ENCODE peak calls at places on chromosomes 6 and 20, in eight cellular contexts. One of them, this sample, is unnamed.

GRCh38 chr6:99189823-99190721 is 159.4 kb downstream of the FAXC start:
- DNase-seq in breast epithelium: no peak
- DNase-seq in psoas muscle: no peak
- DNase-seq in GM12865: peak
- DNase-seq in OCI-LY7: no peak
- DNase-seq in B cell: no peak
- DNase-seq in GM13977: peak
- DNase-seq in foreskin fibroblast: no peak
- DNase-seq in this sample: peak

GRCh38 chr6:135869857-135870256 is 18.4 kb downstream of the PDE7B start:
- DNase-seq in breast epithelium: no peak
- DNase-seq in psoas muscle: no peak
- DNase-seq in GM12865: no peak
- DNase-seq in OCI-LY7: no peak
- DNase-seq in B cell: no peak
- DNase-seq in GM13977: no peak
- DNase-seq in foreskin fibroblast: no peak
- DNase-seq in this sample: no peak

GRCh38 chr20:8652396-8652795 is 416.5 kb upstream of the PLCB4 start:
- DNase-seq in breast epithelium: no peak
- DNase-seq in psoas muscle: no peak
- DNase-seq in GM12865: no peak
- DNase-seq in OCI-LY7: no peak
- DNase-seq in B cell: no peak
- DNase-seq in GM13977: no peak
- DNase-seq in foreskin fibroblast: no peak
- DNase-seq in this sample: no peak

GRCh38 chr6:38404355-38404754 is 235.4 kb downstream of the BTBD9 start:
- DNase-seq in breast epithelium: no peak
- DNase-seq in psoas muscle: no peak
- DNase-seq in GM12865: peak
- DNase-seq in OCI-LY7: peak
- DNase-seq in B cell: no peak
- DNase-seq in GM13977: no peak
- DNase-seq in foreskin fibroblast: no peak
- DNase-seq in this sample: no peak

GRCh38 chr20:63006611-63007471 is at the start of gene BHLHE23:
- DNase-seq in breast epithelium: no peak
- DNase-seq in psoas muscle: no peak
- DNase-seq in GM12865: no peak
- DNase-seq in OCI-LY7: no peak
- DNase-seq in B cell: peak
- DNase-seq in GM13977: peak
- DNase-seq in foreskin fibroblast: no peak
- DNase-seq in this sample: peak

GRCh38 chr20:33788351-33789049 is 22.6 kb upstream of the CHMP4B start:
- DNase-seq in breast epithelium: peak
- DNase-seq in psoas muscle: peak
- DNase-seq in GM12865: no peak
- DNase-seq in OCI-LY7: no peak
- DNase-seq in B cell: peak
- DNase-seq in GM13977: no peak
- DNase-seq in foreskin fibroblast: no peak
- DNase-seq in this sample: no peak

GRCh38 chr20:36542019-36542488 is 735 bp downstream of the MYL9 start:
- DNase-seq in breast epithelium: no peak
- DNase-seq in psoas muscle: peak
- DNase-seq in GM12865: no peak
- DNase-seq in OCI-LY7: no peak
- DNase-seq in B cell: no peak
- DNase-seq in GM13977: no peak
- DNase-seq in foreskin fibroblast: peak
- DNase-seq in this sample: no peak

GRCh38 chr6:73739097-73739496 is 43.1 kb downstream of the CD109 start:
- DNase-seq in breast epithelium: no peak
- DNase-seq in psoas muscle: no peak
- DNase-seq in GM12865: peak
- DNase-seq in OCI-LY7: peak
- DNase-seq in B cell: peak
- DNase-seq in GM13977: peak
- DNase-seq in foreskin fibroblast: peak
- DNase-seq in this sample: peak

GRCh38 chr20:3082306-3082951 is 2.1 kb downstream of the AVP start:
- DNase-seq in breast epithelium: no peak
- DNase-seq in psoas muscle: no peak
- DNase-seq in GM12865: no peak
- DNase-seq in OCI-LY7: no peak
- DNase-seq in B cell: peak
- DNase-seq in GM13977: no peak
- DNase-seq in foreskin fibroblast: no peak
- DNase-seq in this sample: no peak

GRCh38 chr6:28589234-28589951 is 63.7 kb downstream of the GPX5 start:
- DNase-seq in breast epithelium: no peak
- DNase-seq in psoas muscle: no peak
- DNase-seq in GM12865: peak
- DNase-seq in OCI-LY7: peak
- DNase-seq in B cell: no peak
- DNase-seq in GM13977: peak
- DNase-seq in foreskin fibroblast: peak
- DNase-seq in this sample: peak

GRCh38 chr20:56437196-56437960 is 25.3 kb downstream of the CASS4 start:
- DNase-seq in breast epithelium: no peak
- DNase-seq in psoas muscle: no peak
- DNase-seq in GM12865: no peak
- DNase-seq in OCI-LY7: no peak
- DNase-seq in B cell: no peak
- DNase-seq in GM13977: no peak
- DNase-seq in foreskin fibroblast: no peak
- DNase-seq in this sample: no peak

GRCh38 chr6:43331876-43332275 is 23.2 kb upstream of the CRIP3 start:
- DNase-seq in breast epithelium: no peak
- DNase-seq in psoas muscle: no peak
- DNase-seq in GM12865: no peak
- DNase-seq in OCI-LY7: no peak
- DNase-seq in B cell: no peak
- DNase-seq in GM13977: no peak
- DNase-seq in foreskin fibroblast: no peak
- DNase-seq in this sample: no peak

GRCh38 chr6:108592371-108593337 is 31.9 kb downstream of the FOXO3 start:
- DNase-seq in breast epithelium: peak
- DNase-seq in psoas muscle: peak
- DNase-seq in GM12865: peak
- DNase-seq in OCI-LY7: peak
- DNase-seq in B cell: peak
- DNase-seq in GM13977: peak
- DNase-seq in foreskin fibroblast: peak
- DNase-seq in this sample: no peak

GRCh38 chr20:32432277-32432676 is 74.1 kb downstream of the ASXL1 start:
- DNase-seq in breast epithelium: no peak
- DNase-seq in psoas muscle: no peak
- DNase-seq in GM12865: no peak
- DNase-seq in OCI-LY7: no peak
- DNase-seq in B cell: peak
- DNase-seq in GM13977: peak
- DNase-seq in foreskin fibroblast: no peak
- DNase-seq in this sample: no peak

GRCh38 chr20:44748005-44748370 is 2.3 kb downstream of the KCNK15 start:
- DNase-seq in breast epithelium: no peak
- DNase-seq in psoas muscle: peak
- DNase-seq in GM12865: no peak
- DNase-seq in OCI-LY7: no peak
- DNase-seq in B cell: no peak
- DNase-seq in GM13977: no peak
- DNase-seq in foreskin fibroblast: no peak
- DNase-seq in this sample: no peak

GRCh38 chr6:22072939-22073338 is 223.9 kb downstream of the PRL start:
- DNase-seq in breast epithelium: no peak
- DNase-seq in psoas muscle: no peak
- DNase-seq in GM12865: no peak
- DNase-seq in OCI-LY7: no peak
- DNase-seq in B cell: no peak
- DNase-seq in GM13977: no peak
- DNase-seq in foreskin fibroblast: no peak
- DNase-seq in this sample: no peak

GRCh38 chr6:46914279-46914810 is 7.4 kb downstream of the ADGRF5 start:
- DNase-seq in breast epithelium: no peak
- DNase-seq in psoas muscle: no peak
- DNase-seq in GM12865: no peak
- DNase-seq in OCI-LY7: no peak
- DNase-seq in B cell: no peak
- DNase-seq in GM13977: no peak
- DNase-seq in foreskin fibroblast: no peak
- DNase-seq in this sample: no peak

GRCh38 chr6:159595173-159595572 is 97.9 kb downstream of the SOD2 start:
- DNase-seq in breast epithelium: no peak
- DNase-seq in psoas muscle: no peak
- DNase-seq in GM12865: no peak
- DNase-seq in OCI-LY7: no peak
- DNase-seq in B cell: no peak
- DNase-seq in GM13977: no peak
- DNase-seq in foreskin fibroblast: peak
- DNase-seq in this sample: no peak

GRCh38 chr6:3383525-3383924 is 73.3 kb downstream of the SLC22A23 start:
- DNase-seq in breast epithelium: no peak
- DNase-seq in psoas muscle: no peak
- DNase-seq in GM12865: peak
- DNase-seq in OCI-LY7: no peak
- DNase-seq in B cell: no peak
- DNase-seq in GM13977: peak
- DNase-seq in foreskin fibroblast: peak
- DNase-seq in this sample: peak

GRCh38 chr6:90179190-90180169 is 117.2 kb downstream of the BACH2 start:
- DNase-seq in breast epithelium: no peak
- DNase-seq in psoas muscle: no peak
- DNase-seq in GM12865: peak
- DNase-seq in OCI-LY7: no peak
- DNase-seq in B cell: no peak
- DNase-seq in GM13977: no peak
- DNase-seq in foreskin fibroblast: no peak
- DNase-seq in this sample: no peak

GRCh38 chr20:10492844-10493243 is 57.7 kb downstream of the SLX4IP start:
- DNase-seq in breast epithelium: no peak
- DNase-seq in psoas muscle: no peak
- DNase-seq in GM12865: no peak
- DNase-seq in OCI-LY7: no peak
- DNase-seq in B cell: no peak
- DNase-seq in GM13977: no peak
- DNase-seq in foreskin fibroblast: no peak
- DNase-seq in this sample: no peak
- TF ChIP-seq CTCF in breast epithelium: no peak
- TF ChIP-seq CTCF in psoas muscle: no peak
- TF ChIP-seq CTCF in GM12865: no peak
- TF ChIP-seq CTCF in OCI-LY7: no peak
- TF ChIP-seq CTCF in B cell: no peak
- TF ChIP-seq CTCF in GM13977: no peak
- TF ChIP-seq CTCF in foreskin fibroblast: no peak
- TF ChIP-seq CTCF in this sample: no peak

DNA sequence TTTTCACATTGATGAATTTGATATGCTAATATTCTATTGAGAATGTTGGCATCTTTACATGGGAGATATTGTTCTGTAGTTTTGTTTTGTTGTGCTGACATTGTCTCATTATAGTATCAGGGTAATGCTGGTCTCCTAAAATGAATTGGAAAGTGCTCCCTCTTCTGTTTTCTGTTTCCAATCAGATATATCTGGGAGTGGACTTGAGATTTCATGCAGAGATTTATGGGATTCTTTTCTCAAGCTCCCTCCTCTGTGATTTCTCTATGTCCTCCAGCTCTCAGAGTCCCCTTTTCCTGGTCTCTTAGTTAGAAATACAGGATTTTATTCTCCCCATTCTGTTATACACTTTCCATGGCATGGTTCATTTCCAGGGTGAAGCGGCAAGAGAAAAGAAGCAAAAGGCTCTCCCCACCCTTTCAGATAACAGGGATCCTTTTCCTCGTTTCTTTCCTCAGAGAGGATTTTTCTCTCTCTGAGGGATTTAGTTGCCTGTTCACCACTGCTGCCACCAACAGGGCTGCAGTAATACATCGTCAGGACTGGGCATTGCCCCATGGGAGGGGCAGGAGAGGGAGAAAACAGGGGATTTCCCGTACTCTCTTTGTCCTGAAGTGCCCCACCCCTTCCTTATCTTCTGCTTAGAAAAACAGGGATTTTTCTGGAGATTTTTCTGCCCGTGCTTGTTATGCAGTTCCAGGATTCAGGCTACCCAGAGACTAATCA is 59.3 kb upstream of the STMND1 start:
- DNase-seq in breast epithelium: no peak
- DNase-seq in psoas muscle: no peak
- DNase-seq in GM12865: no peak
- DNase-seq in OCI-LY7: no peak
- DNase-seq in B cell: no peak
- DNase-seq in GM13977: no peak
- DNase-seq in foreskin fibroblast: peak
- DNase-seq in this sample: no peak
- TF ChIP-seq CTCF in breast epithelium: peak
- TF ChIP-seq CTCF in psoas muscle: no peak
- TF ChIP-seq CTCF in GM12865: no peak
- TF ChIP-seq CTCF in OCI-LY7: no peak
- TF ChIP-seq CTCF in B cell: no peak
- TF ChIP-seq CTCF in GM13977: no peak
- TF ChIP-seq CTCF in foreskin fibroblast: peak
- TF ChIP-seq CTCF in this sample: no peak

GRCh38 chr20:53413188-53413631 is 180.4 kb downstream of the ZNF217 start:
- DNase-seq in breast epithelium: no peak
- DNase-seq in psoas muscle: peak
- DNase-seq in GM12865: peak
- DNase-seq in OCI-LY7: peak
- DNase-seq in B cell: peak
- DNase-seq in GM13977: peak
- DNase-seq in foreskin fibroblast: no peak
- DNase-seq in this sample: peak
- TF ChIP-seq CTCF in breast epithelium: no peak
- TF ChIP-seq CTCF in psoas muscle: no peak
- TF ChIP-seq CTCF in GM12865: peak
- TF ChIP-seq CTCF in OCI-LY7: peak
- TF ChIP-seq CTCF in B cell: peak
- TF ChIP-seq CTCF in GM13977: peak
- TF ChIP-seq CTCF in foreskin fibroblast: no peak
- TF ChIP-seq CTCF in this sample: peak

DNA sequence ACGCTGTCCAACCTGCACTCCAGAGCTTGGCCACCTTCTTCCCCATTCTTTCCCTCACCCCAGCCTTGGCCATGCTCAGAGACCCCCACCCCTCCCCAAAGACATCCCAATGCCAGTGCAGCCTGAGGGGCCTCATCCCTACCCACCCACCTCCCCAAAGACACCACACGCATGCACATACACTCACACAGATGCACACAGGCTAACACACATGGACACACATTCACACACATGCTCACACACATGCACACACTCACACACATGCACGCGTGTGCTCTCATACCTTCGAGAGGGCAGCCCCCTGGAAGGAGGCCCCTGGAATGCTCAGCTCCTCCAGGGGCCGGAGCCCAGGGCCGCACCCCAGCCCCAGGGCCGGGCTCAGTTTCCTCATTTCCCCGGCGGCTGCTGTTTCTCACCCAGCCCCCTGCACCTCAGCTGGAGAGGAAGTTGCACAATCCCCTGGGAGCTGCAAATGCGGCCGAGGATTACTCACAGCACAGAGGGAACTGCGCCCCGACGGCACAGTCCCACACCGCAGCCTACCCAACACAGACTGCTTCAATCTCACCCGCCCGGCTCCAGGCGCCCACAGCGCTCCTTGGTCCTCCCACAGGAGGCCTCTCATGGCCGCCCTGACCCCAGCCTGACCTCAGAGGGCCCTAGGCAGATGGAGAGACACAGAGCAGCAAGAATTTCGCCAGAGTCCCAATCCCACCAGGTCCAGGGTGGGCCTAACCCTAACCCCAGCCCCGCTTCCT is 12.1 kb downstream of the TFEB start:
- DNase-seq in breast epithelium: peak
- DNase-seq in psoas muscle: peak
- DNase-seq in GM12865: peak
- DNase-seq in OCI-LY7: peak
- DNase-seq in B cell: peak
- DNase-seq in GM13977: peak
- DNase-seq in foreskin fibroblast: peak
- DNase-seq in this sample: peak
- TF ChIP-seq CTCF in breast epithelium: no peak
- TF ChIP-seq CTCF in psoas muscle: no peak
- TF ChIP-seq CTCF in GM12865: peak
- TF ChIP-seq CTCF in OCI-LY7: peak
- TF ChIP-seq CTCF in B cell: no peak
- TF ChIP-seq CTCF in GM13977: no peak
- TF ChIP-seq CTCF in foreskin fibroblast: no peak
- TF ChIP-seq CTCF in this sample: no peak

This sample was measured in GM10248.